ENCODE peak calls at places on chromosomes 2 and 18, in nine cellular contexts. N is pulmonary artery endothelial cell; O is stimulated activated CD8-positive, alpha-beta memory T cell treated with anti-CD3 and anti-CD28 coated beads, Interleukin-15, amount 100 ng/mL, for 24 hours; K is sigmoid colon; E is NCI-H1930; W is posterior vena cava; Z is cardiac fibroblast; J is AG04450; R is EH. S is an unnamed sample.

GRCh38 chr18:903703-904102 is 968 bp upstream of the ADCYAP1 start:
- DNase-seq in N (peak; percentile 7), R (peak; percentile 51), E (no peak), W (peak; percentile 87), O (no peak), J (peak; percentile 0), K (no peak), Z (peak; percentile 55), S (no peak)

GRCh38 chr2:170314744-170315447 is 136.9 kb downstream of the MYO3B start:
- DNase-seq in R (no peak), Z (no peak), W (no peak), J (no peak), K (no peak), O (no peak), E (no peak), N (no peak), S (no peak)

GRCh38 chr2:40037303-40037702 is 258.2 kb upstream of the THUMPD2 start:
- DNase-seq in Z (no peak), R (no peak), N (no peak), K (no peak), O (no peak), E (no peak), W (no peak), J (no peak), S (peak; percentile 22)

GRCh38 chr2:1736997-1737480 is 7.3 kb downstream of the PXDN start:
- DNase-seq in K (peak; percentile 86), O (no peak), R (peak; percentile 91), N (no peak), J (peak; percentile 76), Z (peak; percentile 69), E (no peak), W (peak; percentile 79), S (no peak)

GRCh38 chr18:3281456-3282400 is 19.8 kb downstream of the MYL12B start:
- DNase-seq in E (peak; percentile 19), K (no peak), Z (peak; percentile 87), R (peak; percentile 83), N (no peak), W (no peak), O (no peak), J (no peak), S (no peak)

GRCh38 chr2:185279999-185280398 is 458.6 kb upstream of the FSIP2 start:
- DNase-seq in W (no peak), Z (peak; percentile 9), N (no peak), E (no peak), K (no peak), J (no peak), O (no peak), R (no peak), S (no peak)

GRCh38 chr2:102514061-102514785 is 41.2 kb downstream of the SLC9A4 start:
- DNase-seq in R (peak; percentile 90), K (no peak), W (no peak), J (peak; percentile 66), O (no peak), N (peak; percentile 87), Z (peak; percentile 90), E (no peak), S (no peak)

GRCh38 chr18:11114653-11115052 is 34.7 kb downstream of the PIEZO2 start:
- DNase-seq in K (no peak), J (no peak), Z (no peak), E (no peak), N (no peak), O (no peak), R (peak; percentile 45), W (no peak), S (no peak)

GRCh38 chr2:160379399-160379798 is 114.2 kb downstream of the RBMS1 start:
- DNase-seq in N (no peak), O (no peak), J (peak; percentile 83), R (peak; percentile 90), K (no peak), Z (peak; percentile 95), W (no peak), E (no peak), S (no peak)

GRCh38 chr2:11213090-11213638 is 57.9 kb downstream of the SLC66A3 start:
- DNase-seq in Z (peak; percentile 20), E (no peak), N (no peak), W (no peak), O (no peak), R (peak; percentile 67), K (no peak), J (peak; percentile 6), S (no peak)

GRCh38 chr2:32135409-32135808 is 30.3 kb upstream of the SLC30A6 start:
- DNase-seq in E (no peak), Z (peak; percentile 67), W (no peak), J (peak; percentile 37), R (peak; percentile 84), O (no peak), N (peak; percentile 15), K (no peak), S (no peak)

GRCh38 chr18:49638209-49638785 is 76.4 kb downstream of the LIPG start:
- DNase-seq in N (no peak), K (peak; percentile 33), R (no peak), O (no peak), W (peak; percentile 12), E (no peak), J (no peak), Z (no peak), S (no peak)

S was measured in lower leg skin.